ENCODE peak calls at places on chromosomes 5 and 9, in six cellular contexts. B is pons; O is T follicular helper cell; I is stimulated activated CD8-positive, alpha-beta memory T cell treated with anti-CD3 and anti-CD28 coated beads, Interleukin-4, amount 100 ng/mL, for 1 hour; U is stimulated activated naive B cell treated with anti-CD40 and anti-IgM and Interleukin-4, amounts not matched to agents 10 μg/mL and 1 μg/mL and 100 μg/mL, for 72 hours; X is left ventricle myocardium inferior. Y is an unnamed sample.

GRCh38 chr9:135223831-135224230 is 136.4 kb downstream of the OLFM1 start:
- DNase-seq in O (no peak), U (no peak), B (no peak), X (no peak), I (no peak), Y (no peak)

GRCh38 chr9:73577867-73578266 is 426.2 kb downstream of the ANXA1 start:
- DNase-seq in O (no peak), U (no peak), X (no peak), B (peak; percentile 24), I (no peak), Y (no peak)

GRCh38 chr5:6117212-6117611 is 261.1 kb downstream of the MED10 start:
- DNase-seq in B (no peak), I (no peak), O (no peak), U (no peak), X (no peak), Y (no peak)

GRCh38 chr5:53355930-53356329 is 124.5 kb upstream of the FST start:
- DNase-seq in X (no peak), O (no peak), B (no peak), I (no peak), U (no peak), Y (no peak)

GRCh38 chr5:91641730-91642350 is 258.7 kb upstream of the ARRDC3 start:
- DNase-seq in I (no peak), O (no peak), U (no peak), B (peak; percentile 43), X (no peak), Y (no peak)

GRCh38 chr5:685262-686171 is 7.6 kb downstream of the TPPP start:
- DNase-seq in I (no peak), U (no peak), X (peak; percentile 10), B (no peak), O (no peak), Y (no peak)

GRCh38 chr9:133269537-133270357 is 5.3 kb downstream of the ABO start:
- DNase-seq in X (no peak), U (no peak), I (no peak), O (no peak), B (no peak), Y (no peak)

GRCh38 chr5:172775326-172776234 is 4.6 kb upstream of the DUSP1 start:
- DNase-seq in X (peak; percentile 60), B (no peak), O (no peak), U (no peak), I (no peak), Y (peak; percentile 72)

GRCh38 chr5:66945389-66946349 is 250.9 kb downstream of the CD180 start:
- DNase-seq in U (peak; percentile 10), O (no peak), I (no peak), X (no peak), B (no peak), Y (no peak)

GRCh38 chr5:6686916-6687409 is 26.3 kb upstream of the TENT4A start:
- DNase-seq in I (no peak), U (no peak), X (no peak), O (no peak), B (no peak), Y (peak; percentile 35)

GRCh38 chr5:149048806-149049205 is 14.1 kb downstream of the SH3TC2 start:
- DNase-seq in I (no peak), B (no peak), O (no peak), U (no peak), X (no peak), Y (no peak)

GRCh38 chr9:100505564-100506159 is 32.7 kb downstream of the TMEFF1 start:
- DNase-seq in I (peak; percentile 22), O (peak; percentile 21), X (peak; percentile 51), B (peak; percentile 72), U (peak; percentile 21), Y (peak; percentile 78)

GRCh38 chr5:143707797-143708196 is 104.2 kb upstream of the HMHB1 start:
- DNase-seq in X (no peak), I (no peak), B (no peak), O (no peak), U (no peak), Y (no peak)

GRCh38 chr9:61666310-61666709 is 476.5 kb downstream of the SPATA31A7 start:
- DNase-seq in O (no peak), I (no peak), B (no peak), U (no peak), X (no peak), Y (no peak)

GRCh38 chr5:79774171-79774854 is 84.7 kb downstream of the CMYA5 start:
- DNase-seq in B (no peak), U (no peak), O (no peak), I (no peak), X (no peak), Y (no peak)

GRCh38 chr5:104016650-104017049 is 454.1 kb upstream of the NUDT12 start:
- DNase-seq in I (no peak), X (no peak), B (no peak), O (no peak), U (no peak), Y (peak; percentile 15)

GRCh38 chr9:21402387-21403247 is 6.3 kb upstream of the IFNA8 start:
- DNase-seq in I (no peak), X (no peak), O (no peak), U (no peak), B (no peak), Y (no peak)

GRCh38 chr5:64680289-64680688 is 10.0 kb upstream of the SHISAL2B start:
- DNase-seq in U (no peak), X (no peak), I (no peak), B (no peak), O (no peak), Y (peak; percentile 14)

GRCh38 chr5:133932441-133933168 is 35.8 kb downstream of the C5orf15 start:
- DNase-seq in B (peak; percentile 51), I (no peak), X (no peak), U (peak; percentile 78), O (no peak), Y (no peak)

GRCh38 chr5:122586351-122586750 is 188.5 kb upstream of the SNX2 start:
- DNase-seq in B (no peak), X (no peak), I (no peak), O (no peak), U (no peak), Y (peak; percentile 64)

GRCh38 chr9:126151031-126151670 is 175.5 kb upstream of the MVB12B start:
- DNase-seq in O (no peak), I (no peak), B (no peak), X (no peak), U (no peak), Y (no peak)